ENCODE peak calls at places on chromosomes 2 and 18, in four cellular contexts. M is SJSA1, S is cardiac muscle cell, L is astrocyte of the spinal cord. O is an unnamed sample.

GRCh38 chr18:68666316-68666715 is 48.6 kb downstream of the TMX3 start:
- DNase-seq in L (no peak), S (peak; percentile 37), M (no peak), O (no peak)

GRCh38 chr2:238974510-238975166 is 126.8 kb downstream of the TWIST2 start:
- DNase-seq in S (peak; percentile 90), L (peak; percentile 78), M (peak; percentile 91), O (no peak)

GRCh38 chr2:220043155-220043992 is 415.9 kb downstream of the SLC4A3 start:
- DNase-seq in M (no peak), L (peak; percentile 69), S (peak; percentile 63), O (no peak)

GRCh38 chr2:173654146-173654895 is 299.6 kb downstream of the CDCA7 start:
- DNase-seq in L (no peak), S (peak; percentile 23), M (no peak), O (no peak)

GRCh38 chr2:175207741-175208438 is 26.4 kb upstream of the ATP5MC3 start:
- DNase-seq in L (no peak), M (no peak), S (peak; percentile 8), O (no peak)

GRCh38 chr2:73009177-73009839 is 62.2 kb downstream of the SFXN5 start:
- DNase-seq in S (no peak), M (no peak), L (no peak), O (no peak)

GRCh38 chr2:43212216-43212828 is 14.1 kb downstream of the ZFP36L2 start:
- DNase-seq in L (no peak), S (no peak), M (no peak), O (no peak)

GRCh38 chr2:42072349-42073118 is 24.7 kb downstream of the PKDCC start:
- DNase-seq in L (no peak), S (peak; percentile 63), M (peak; percentile 82), O (no peak)

GRCh38 chr2:191746306-191746705 is 68.4 kb downstream of the NABP1 start:
- DNase-seq in L (no peak), M (no peak), S (no peak), O (no peak)

GRCh38 chr2:28580078-28580477 is 84.2 kb downstream of the PLB1 start:
- DNase-seq in L (no peak), S (no peak), M (no peak), O (no peak)

GRCh38 chr2:26757873-26758789 is 6.0 kb upstream of the SLC35F6 start:
- DNase-seq in L (peak; percentile 98), M (peak; percentile 97), S (peak; percentile 99), O (no peak)

GRCh38 chr2:43375746-43376522 is 149.5 kb upstream of the ZFP36L2 start:
- DNase-seq in M (no peak), L (no peak), S (no peak), O (no peak)

GRCh38 chr18:59923539-59924196 is 23.9 kb downstream of the PMAIP1 start:
- DNase-seq in S (no peak), L (no peak), M (peak; percentile 5), O (no peak)

GRCh38 chr2:154700142-154700541 is 1.6 kb downstream of the KCNJ3 start:
- DNase-seq in L (no peak), M (no peak), S (no peak), O (no peak)

GRCh38 chr18:37274988-37275590 is 290.5 kb downstream of the CELF4 start:
- DNase-seq in S (no peak), L (no peak), M (no peak), O (no peak)

GRCh38 chr2:95760839-95761525 is 169.2 kb downstream of the TRIM43 start:
- DNase-seq in L (peak; percentile 70), M (peak; percentile 84), S (peak; percentile 89), O (no peak)

GRCh38 chr2:165913636-165914035 is 39.9 kb downstream of the TTC21B start:
- DNase-seq in S (no peak), L (no peak), M (no peak), O (no peak)

GRCh38 chr18:12238861-12239260 is 15.3 kb upstream of the CIDEA start:
- DNase-seq in L (peak; percentile 33), S (peak; percentile 13), M (no peak), O (no peak)

GRCh38 chr2:70087703-70088507 is 628 bp downstream of the PCBP1 start:
- DNase-seq in S (peak; percentile 58), L (peak; percentile 66), M (peak; percentile 66), O (no peak)

GRCh38 chr2:14628906-14629305 is 3.6 kb upstream of the LRATD1 start:
- DNase-seq in M (no peak), L (no peak), S (no peak), O (no peak)

GRCh38 chr2:177679611-177680530 is 287.3 kb downstream of the AGPS start:
- DNase-seq in S (peak; percentile 17), M (no peak), L (no peak), O (no peak)

GRCh38 chr2:240230424-240230945 is 90.0 kb upstream of the OTOS start:
- DNase-seq in M (peak; percentile 23), L (no peak), S (no peak), O (no peak)

GRCh38 chr2:205764502-205764815 is 82.2 kb downstream of the NRP2 start:
- DNase-seq in L (no peak), M (no peak), S (no peak), O (no peak)

GRCh38 chr18:2515408-2515807 is 55.9 kb downstream of the METTL4 start:
- DNase-seq in M (peak; percentile 59), L (peak; percentile 91), S (peak; percentile 72), O (no peak)

GRCh38 chr2:159939946-159940345 is 122.5 kb downstream of the PLA2R1 start:
- DNase-seq in S (peak; percentile 45), M (no peak), L (peak; percentile 36), O (no peak)

GRCh38 chr2:233387225-233387624 is 32.9 kb downstream of the DGKD start:
- DNase-seq in L (no peak), S (peak; percentile 16), M (no peak), O (no peak)

GRCh38 chr2:233385489-233386044 is 31.3 kb downstream of the DGKD start:
- DNase-seq in M (no peak), S (peak; percentile 23), L (peak; percentile 10), O (peak; percentile 88)

GRCh38 chr2:233386382-233387041 is 32.2 kb downstream of the DGKD start:
- DNase-seq in S (peak; percentile 61), L (peak; percentile 47), M (no peak), O (no peak)

GRCh38 chr2:233389601-233390125 is 35.4 kb downstream of the DGKD start:
- DNase-seq in M (no peak), L (no peak), S (no peak), O (no peak)

DNA sequence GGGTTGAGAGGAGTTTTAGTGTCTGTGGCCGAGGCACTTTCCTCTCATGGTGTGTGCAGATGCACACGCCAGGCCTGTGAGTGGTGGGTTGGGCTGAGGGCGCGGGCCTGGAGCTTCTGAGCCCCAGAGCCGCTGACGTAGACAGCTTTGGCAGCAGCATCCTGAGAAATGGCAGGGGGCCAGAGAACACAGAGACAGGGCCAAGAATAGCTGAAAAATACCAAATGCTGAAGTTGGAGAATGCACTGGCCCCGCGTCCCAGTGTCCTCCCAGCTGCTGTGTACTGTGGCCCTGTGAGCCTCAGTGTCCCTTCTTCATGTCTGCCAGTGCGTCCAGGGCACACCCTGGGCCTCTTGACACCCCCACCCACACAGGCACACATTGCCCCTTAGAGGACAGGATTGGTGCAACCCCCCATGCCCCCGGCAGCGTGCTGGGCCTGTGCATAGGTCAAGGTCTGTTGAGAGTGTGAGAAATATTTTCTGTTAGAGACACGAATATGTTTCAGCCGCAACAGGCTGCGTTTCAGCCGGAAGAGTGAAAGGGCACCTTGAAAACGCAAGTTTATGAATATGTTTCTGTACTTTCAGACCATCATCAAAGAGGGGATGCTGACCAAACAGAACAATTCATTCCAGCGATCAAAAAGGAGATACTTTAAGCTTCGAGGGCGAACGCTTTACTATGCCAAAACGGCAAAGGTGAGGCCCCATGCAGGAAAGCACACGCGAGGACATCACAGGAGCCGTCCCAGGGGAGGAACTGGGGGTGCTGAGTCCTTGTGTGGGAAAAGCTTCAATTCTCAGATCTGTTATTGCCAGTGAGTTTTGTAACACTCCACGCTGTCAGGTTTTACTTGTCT is 33.6 kb downstream of the DGKD start:
- DNase-seq in L (peak; percentile 98), S (peak; percentile 98), M (no peak), O (no peak)
- H3K4me3 ChIP-seq in L (no peak overlapping the region), S (no peak overlapping the region), M (no peak overlapping the region), O (no peak overlapping the region)

DNA sequence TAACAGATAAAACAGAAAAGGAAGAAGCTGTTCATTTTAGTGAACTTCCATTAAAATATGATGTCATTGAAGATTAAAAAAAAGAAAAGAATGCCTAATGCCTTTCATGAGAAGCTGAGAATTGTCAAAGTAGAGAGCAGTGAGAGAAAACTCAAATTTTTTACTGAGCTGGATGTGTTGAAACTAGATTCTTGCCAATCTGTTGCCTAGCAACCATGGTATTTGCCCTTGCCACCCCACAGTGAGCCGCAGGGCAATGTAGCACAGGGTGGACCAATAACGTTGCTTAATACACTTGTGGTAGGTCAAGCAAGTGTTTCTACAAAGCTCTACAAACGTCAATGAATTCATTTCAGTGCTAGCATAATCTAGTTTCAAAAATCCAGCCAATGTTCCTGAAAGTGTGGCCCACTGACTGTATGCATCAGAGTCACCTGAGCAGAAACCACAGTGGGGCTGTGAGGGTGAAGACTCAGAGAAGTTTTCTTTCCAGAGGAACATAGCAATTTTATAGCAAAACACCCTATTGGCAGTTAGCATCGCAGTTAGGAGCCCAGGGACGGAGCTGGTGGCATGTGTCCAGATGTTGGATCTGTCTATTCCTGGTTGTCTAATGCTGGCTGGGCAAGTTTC is 132.3 kb downstream of the DOCK10 start:
- DNase-seq in M (no peak), L (peak; percentile 89), S (peak; percentile 91), O (no peak)
- H3K4me3 ChIP-seq in M (no peak overlapping the region), L (no peak overlapping the region), S (no peak overlapping the region), O (no peak overlapping the region)

GRCh38 chr2:9483107-9483506 is 8.8 kb downstream of the IAH1 start:
- DNase-seq in S (no peak), M (no peak), L (no peak), O (no peak)

GRCh38 chr2:9478526-9478925 is 4.2 kb downstream of the IAH1 start:
- DNase-seq in S (no peak), L (no peak), M (no peak), O (no peak)

GRCh38 chr2:9477914-9478313 is 3.6 kb downstream of the IAH1 start:
- DNase-seq in L (no peak), S (no peak), M (no peak), O (no peak)

GRCh38 chr2:9481257-9481922 is 7.0 kb downstream of the IAH1 start:
- DNase-seq in L (peak; percentile 53), M (peak; percentile 40), S (peak; percentile 35), O (no peak)

DNA sequence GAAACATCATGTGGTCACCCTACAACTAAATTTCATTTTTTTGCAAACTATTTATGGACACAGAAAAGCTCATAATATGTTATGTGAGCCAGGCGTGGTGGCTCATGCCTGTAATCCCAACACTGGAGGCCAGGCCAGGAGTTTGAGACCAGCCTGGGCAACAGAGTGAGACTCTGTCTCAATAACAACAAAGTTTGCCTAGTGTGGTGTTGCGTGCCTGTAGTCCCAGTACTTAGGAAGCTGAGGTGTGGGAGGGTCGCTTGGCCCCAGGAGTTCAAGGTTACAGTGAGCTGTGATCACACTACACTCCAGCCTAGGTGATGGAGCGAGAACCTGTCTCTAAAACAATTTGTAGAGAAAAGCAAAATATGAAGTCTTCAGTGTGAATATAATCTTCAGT is 5.8 kb downstream of the IAH1 start:
- DNase-seq in L (no peak), M (peak; percentile 30), S (no peak), O (no peak)
- H3K4me3 ChIP-seq in L (no peak overlapping the region), M (no peak overlapping the region), S (no peak overlapping the region), O (no peak overlapping the region)

GRCh38 chr2:128754246-128754724 is 435.6 kb upstream of the HS6ST1 start:
- DNase-seq in L (no peak), M (no peak), S (peak; percentile 86), O (peak; percentile 94)

GRCh38 chr2:128756372-128756730 is 437.7 kb upstream of the HS6ST1 start:
- DNase-seq in L (no peak), S (peak; percentile 34), M (no peak), O (no peak)

GRCh38 chr2:128752691-128753263 is 434.1 kb upstream of the HS6ST1 start:
- DNase-seq in L (no peak), S (no peak), M (no peak), O (no peak)

GRCh38 chr2:128753321-128753720 is 434.7 kb upstream of the HS6ST1 start:
- DNase-seq in S (no peak), M (no peak), L (no peak), O (no peak)

GRCh38 chr2:128755693-128756371 is 437.2 kb upstream of the HS6ST1 start:
- DNase-seq in S (no peak), L (no peak), M (no peak), O (no peak)
- H3K4me3 ChIP-seq in S (no peak overlapping the region), L (no peak overlapping the region), M (no peak overlapping the region), O (no peak overlapping the region)